ENCODE peak calls at places on chromosomes 4 and X, in four cellular contexts. One of them, this sample, is unnamed.

GRCh38 chrX:24100713-24101112 is 46.0 kb downstream of the EIF2S3 start:
- DNase-seq in NCI-H2081 treated with DMSO at 0.1 percent for 48 hours: no peak
- DNase-seq in Right ventricle myocardium inferior: no peak
- DNase-seq in stimulated activated naive CD8-positive, alpha-beta T cell treated with anti-CD3 and anti-CD28 coated beads, Interleukin-15, amount 100 ng/mL, for 72 hours: no peak
- DNase-seq in this sample: no peak

GRCh38 chrX:69616520-69617203 is 749 bp downstream of the EDA start:
- DNase-seq in NCI-H2081 treated with DMSO at 0.1 percent for 48 hours: no peak
- DNase-seq in Right ventricle myocardium inferior: peak
- DNase-seq in stimulated activated naive CD8-positive, alpha-beta T cell treated with anti-CD3 and anti-CD28 coated beads, Interleukin-15, amount 100 ng/mL, for 72 hours: peak
- DNase-seq in this sample: peak

GRCh38 chr4:32135642-32136041 is 1415.5 kb downstream of the PCDH7 start:
- DNase-seq in NCI-H2081 treated with DMSO at 0.1 percent for 48 hours: no peak
- DNase-seq in Right ventricle myocardium inferior: no peak
- DNase-seq in stimulated activated naive CD8-positive, alpha-beta T cell treated with anti-CD3 and anti-CD28 coated beads, Interleukin-15, amount 100 ng/mL, for 72 hours: no peak
- DNase-seq in this sample: no peak

GRCh38 chr4:38993683-38994082 is 38.5 kb downstream of the TMEM156 start:
- DNase-seq in NCI-H2081 treated with DMSO at 0.1 percent for 48 hours: no peak
- DNase-seq in Right ventricle myocardium inferior: no peak
- DNase-seq in stimulated activated naive CD8-positive, alpha-beta T cell treated with anti-CD3 and anti-CD28 coated beads, Interleukin-15, amount 100 ng/mL, for 72 hours: no peak
- DNase-seq in this sample: no peak

GRCh38 chr4:9898596-9899345 is 117.3 kb downstream of the DRD5 start:
- DNase-seq in NCI-H2081 treated with DMSO at 0.1 percent for 48 hours: no peak
- DNase-seq in Right ventricle myocardium inferior: no peak
- DNase-seq in stimulated activated naive CD8-positive, alpha-beta T cell treated with anti-CD3 and anti-CD28 coated beads, Interleukin-15, amount 100 ng/mL, for 72 hours: no peak
- DNase-seq in this sample: peak

GRCh38 chr4:25158817-25159216 is 1.4 kb downstream of the SEPSECS start:
- DNase-seq in NCI-H2081 treated with DMSO at 0.1 percent for 48 hours: no peak
- DNase-seq in Right ventricle myocardium inferior: no peak
- DNase-seq in stimulated activated naive CD8-positive, alpha-beta T cell treated with anti-CD3 and anti-CD28 coated beads, Interleukin-15, amount 100 ng/mL, for 72 hours: no peak
- DNase-seq in this sample: no peak

GRCh38 chrX:44514272-44514671 is 28.4 kb downstream of the FUNDC1 start:
- DNase-seq in NCI-H2081 treated with DMSO at 0.1 percent for 48 hours: no peak
- DNase-seq in Right ventricle myocardium inferior: no peak
- DNase-seq in stimulated activated naive CD8-positive, alpha-beta T cell treated with anti-CD3 and anti-CD28 coated beads, Interleukin-15, amount 100 ng/mL, for 72 hours: no peak
- DNase-seq in this sample: no peak

GRCh38 chr4:168743576-168743975 is 246.7 kb downstream of the PALLD start:
- DNase-seq in NCI-H2081 treated with DMSO at 0.1 percent for 48 hours: no peak
- DNase-seq in Right ventricle myocardium inferior: no peak
- DNase-seq in stimulated activated naive CD8-positive, alpha-beta T cell treated with anti-CD3 and anti-CD28 coated beads, Interleukin-15, amount 100 ng/mL, for 72 hours: no peak
- DNase-seq in this sample: no peak

GRCh38 chr4:92406488-92406887 is 102.7 kb downstream of the GRID2 start:
- DNase-seq in NCI-H2081 treated with DMSO at 0.1 percent for 48 hours: no peak
- DNase-seq in Right ventricle myocardium inferior: no peak
- DNase-seq in stimulated activated naive CD8-positive, alpha-beta T cell treated with anti-CD3 and anti-CD28 coated beads, Interleukin-15, amount 100 ng/mL, for 72 hours: no peak
- DNase-seq in this sample: no peak

GRCh38 chr4:89511776-89512175 is 204.2 kb upstream of the GPRIN3 start:
- DNase-seq in NCI-H2081 treated with DMSO at 0.1 percent for 48 hours: no peak
- DNase-seq in Right ventricle myocardium inferior: no peak
- DNase-seq in stimulated activated naive CD8-positive, alpha-beta T cell treated with anti-CD3 and anti-CD28 coated beads, Interleukin-15, amount 100 ng/mL, for 72 hours: no peak
- DNase-seq in this sample: no peak

GRCh38 chr4:158553364-158553763 is 31.7 kb downstream of the RXFP1 start:
- DNase-seq in NCI-H2081 treated with DMSO at 0.1 percent for 48 hours: no peak
- DNase-seq in Right ventricle myocardium inferior: no peak
- DNase-seq in stimulated activated naive CD8-positive, alpha-beta T cell treated with anti-CD3 and anti-CD28 coated beads, Interleukin-15, amount 100 ng/mL, for 72 hours: no peak
- DNase-seq in this sample: no peak

GRCh38 chrX:78024349-78025108 is 55.1 kb upstream of the PGAM4 start:
- DNase-seq in NCI-H2081 treated with DMSO at 0.1 percent for 48 hours: no peak
- DNase-seq in Right ventricle myocardium inferior: no peak
- DNase-seq in stimulated activated naive CD8-positive, alpha-beta T cell treated with anti-CD3 and anti-CD28 coated beads, Interleukin-15, amount 100 ng/mL, for 72 hours: peak
- DNase-seq in this sample: peak

GRCh38 chrX:147958316-147958715 is 22.8 kb upstream of the FMR1NB start:
- DNase-seq in NCI-H2081 treated with DMSO at 0.1 percent for 48 hours: no peak
- DNase-seq in Right ventricle myocardium inferior: no peak
- DNase-seq in stimulated activated naive CD8-positive, alpha-beta T cell treated with anti-CD3 and anti-CD28 coated beads, Interleukin-15, amount 100 ng/mL, for 72 hours: no peak
- DNase-seq in this sample: no peak

GRCh38 chr4:151227731-151228130 is 49.2 kb upstream of the PRSS48 start:
- DNase-seq in NCI-H2081 treated with DMSO at 0.1 percent for 48 hours: no peak
- DNase-seq in Right ventricle myocardium inferior: no peak
- DNase-seq in stimulated activated naive CD8-positive, alpha-beta T cell treated with anti-CD3 and anti-CD28 coated beads, Interleukin-15, amount 100 ng/mL, for 72 hours: no peak
- DNase-seq in this sample: peak

GRCh38 chr4:77036206-77036605 is 39.6 kb downstream of the CCNI start:
- DNase-seq in NCI-H2081 treated with DMSO at 0.1 percent for 48 hours: no peak
- DNase-seq in Right ventricle myocardium inferior: no peak
- DNase-seq in stimulated activated naive CD8-positive, alpha-beta T cell treated with anti-CD3 and anti-CD28 coated beads, Interleukin-15, amount 100 ng/mL, for 72 hours: no peak
- DNase-seq in this sample: no peak

GRCh38 chr4:84852081-84852480 is 114.4 kb downstream of the WDFY3 start:
- DNase-seq in NCI-H2081 treated with DMSO at 0.1 percent for 48 hours: no peak
- DNase-seq in Right ventricle myocardium inferior: no peak
- DNase-seq in stimulated activated naive CD8-positive, alpha-beta T cell treated with anti-CD3 and anti-CD28 coated beads, Interleukin-15, amount 100 ng/mL, for 72 hours: no peak
- DNase-seq in this sample: no peak

GRCh38 chr4:173334891-173335754 is 965 bp upstream of the HMGB2 start:
- DNase-seq in NCI-H2081 treated with DMSO at 0.1 percent for 48 hours: peak
- DNase-seq in Right ventricle myocardium inferior: peak
- DNase-seq in stimulated activated naive CD8-positive, alpha-beta T cell treated with anti-CD3 and anti-CD28 coated beads, Interleukin-15, amount 100 ng/mL, for 72 hours: no peak
- DNase-seq in this sample: peak

GRCh38 chr4:148397006-148397673 is 45.1 kb downstream of the NR3C2 start:
- DNase-seq in NCI-H2081 treated with DMSO at 0.1 percent for 48 hours: no peak
- DNase-seq in Right ventricle myocardium inferior: no peak
- DNase-seq in stimulated activated naive CD8-positive, alpha-beta T cell treated with anti-CD3 and anti-CD28 coated beads, Interleukin-15, amount 100 ng/mL, for 72 hours: no peak
- DNase-seq in this sample: no peak

GRCh38 chr4:147707892-147708672 is 23.8 kb upstream of the ARHGAP10 start:
- DNase-seq in NCI-H2081 treated with DMSO at 0.1 percent for 48 hours: no peak
- DNase-seq in Right ventricle myocardium inferior: no peak
- DNase-seq in stimulated activated naive CD8-positive, alpha-beta T cell treated with anti-CD3 and anti-CD28 coated beads, Interleukin-15, amount 100 ng/mL, for 72 hours: peak
- DNase-seq in this sample: peak

GRCh38 chrX:77966361-77966760 is 3.1 kb downstream of the PGAM4 start:
- DNase-seq in NCI-H2081 treated with DMSO at 0.1 percent for 48 hours: no peak
- DNase-seq in Right ventricle myocardium inferior: no peak
- DNase-seq in stimulated activated naive CD8-positive, alpha-beta T cell treated with anti-CD3 and anti-CD28 coated beads, Interleukin-15, amount 100 ng/mL, for 72 hours: no peak
- DNase-seq in this sample: no peak

GRCh38 chrX:65034641-65035450 is 58.6 kb upstream of the ZC4H2 start:
- DNase-seq in NCI-H2081 treated with DMSO at 0.1 percent for 48 hours: no peak
- DNase-seq in Right ventricle myocardium inferior: peak
- DNase-seq in stimulated activated naive CD8-positive, alpha-beta T cell treated with anti-CD3 and anti-CD28 coated beads, Interleukin-15, amount 100 ng/mL, for 72 hours: peak
- DNase-seq in this sample: peak

GRCh38 chr4:56372774-56373173 is 14.5 kb downstream of the AASDH start:
- DNase-seq in NCI-H2081 treated with DMSO at 0.1 percent for 48 hours: no peak
- DNase-seq in Right ventricle myocardium inferior: no peak
- DNase-seq in stimulated activated naive CD8-positive, alpha-beta T cell treated with anti-CD3 and anti-CD28 coated beads, Interleukin-15, amount 100 ng/mL, for 72 hours: no peak
- DNase-seq in this sample: no peak

GRCh38 chr4:7190668-7191545 is 1.4 kb upstream of the SORCS2 start:
- DNase-seq in NCI-H2081 treated with DMSO at 0.1 percent for 48 hours: no peak
- DNase-seq in Right ventricle myocardium inferior: no peak
- DNase-seq in stimulated activated naive CD8-positive, alpha-beta T cell treated with anti-CD3 and anti-CD28 coated beads, Interleukin-15, amount 100 ng/mL, for 72 hours: no peak
- DNase-seq in this sample: no peak

GRCh38 chr4:109967798-109968520 is 55.3 kb downstream of the EGF start:
- DNase-seq in NCI-H2081 treated with DMSO at 0.1 percent for 48 hours: no peak
- DNase-seq in Right ventricle myocardium inferior: no peak
- DNase-seq in stimulated activated naive CD8-positive, alpha-beta T cell treated with anti-CD3 and anti-CD28 coated beads, Interleukin-15, amount 100 ng/mL, for 72 hours: no peak
- DNase-seq in this sample: no peak

GRCh38 chrX:150887906-150888465 is 10.5 kb downstream of the CD99L2 start:
- DNase-seq in NCI-H2081 treated with DMSO at 0.1 percent for 48 hours: no peak
- DNase-seq in Right ventricle myocardium inferior: no peak
- DNase-seq in stimulated activated naive CD8-positive, alpha-beta T cell treated with anti-CD3 and anti-CD28 coated beads, Interleukin-15, amount 100 ng/mL, for 72 hours: no peak
- DNase-seq in this sample: no peak

GRCh38 chrX:56232221-56233082 is at the start of gene KLF8:
- DNase-seq in NCI-H2081 treated with DMSO at 0.1 percent for 48 hours: no peak
- DNase-seq in Right ventricle myocardium inferior: peak
- DNase-seq in stimulated activated naive CD8-positive, alpha-beta T cell treated with anti-CD3 and anti-CD28 coated beads, Interleukin-15, amount 100 ng/mL, for 72 hours: peak
- DNase-seq in this sample: peak

GRCh38 chrX:119237526-119238035 is 1.5 kb downstream of the PGRMC1 start:
- DNase-seq in NCI-H2081 treated with DMSO at 0.1 percent for 48 hours: no peak
- DNase-seq in Right ventricle myocardium inferior: no peak
- DNase-seq in stimulated activated naive CD8-positive, alpha-beta T cell treated with anti-CD3 and anti-CD28 coated beads, Interleukin-15, amount 100 ng/mL, for 72 hours: no peak
- DNase-seq in this sample: no peak

GRCh38 chr4:79574741-79575451 is 166.9 kb upstream of the GK2 start:
- DNase-seq in NCI-H2081 treated with DMSO at 0.1 percent for 48 hours: no peak
- DNase-seq in Right ventricle myocardium inferior: no peak
- DNase-seq in stimulated activated naive CD8-positive, alpha-beta T cell treated with anti-CD3 and anti-CD28 coated beads, Interleukin-15, amount 100 ng/mL, for 72 hours: no peak
- DNase-seq in this sample: no peak

GRCh38 chr4:75542824-75543223 is 13.0 kb upstream of the ODAPH start:
- DNase-seq in NCI-H2081 treated with DMSO at 0.1 percent for 48 hours: no peak
- DNase-seq in Right ventricle myocardium inferior: no peak
- DNase-seq in stimulated activated naive CD8-positive, alpha-beta T cell treated with anti-CD3 and anti-CD28 coated beads, Interleukin-15, amount 100 ng/mL, for 72 hours: no peak
- DNase-seq in this sample: no peak

GRCh38 chrX:2242980-2243379 is 257.8 kb downstream of the DHRSX start:
- DNase-seq in NCI-H2081 treated with DMSO at 0.1 percent for 48 hours: no peak
- DNase-seq in Right ventricle myocardium inferior: no peak
- DNase-seq in stimulated activated naive CD8-positive, alpha-beta T cell treated with anti-CD3 and anti-CD28 coated beads, Interleukin-15, amount 100 ng/mL, for 72 hours: no peak
- DNase-seq in this sample: no peak

GRCh38 chr4:153276966-153277365 is 67.5 kb upstream of the MND1 start:
- DNase-seq in NCI-H2081 treated with DMSO at 0.1 percent for 48 hours: no peak
- DNase-seq in Right ventricle myocardium inferior: no peak
- DNase-seq in stimulated activated naive CD8-positive, alpha-beta T cell treated with anti-CD3 and anti-CD28 coated beads, Interleukin-15, amount 100 ng/mL, for 72 hours: no peak
- DNase-seq in this sample: peak

GRCh38 chr4:162921178-162921785 is 245.4 kb downstream of the NAF1 start:
- DNase-seq in NCI-H2081 treated with DMSO at 0.1 percent for 48 hours: no peak
- DNase-seq in Right ventricle myocardium inferior: no peak
- DNase-seq in stimulated activated naive CD8-positive, alpha-beta T cell treated with anti-CD3 and anti-CD28 coated beads, Interleukin-15, amount 100 ng/mL, for 72 hours: no peak
- DNase-seq in this sample: no peak

GRCh38 chrX:19046343-19047215 is 62.7 kb upstream of the PHKA2 start:
- DNase-seq in NCI-H2081 treated with DMSO at 0.1 percent for 48 hours: no peak
- DNase-seq in Right ventricle myocardium inferior: no peak
- DNase-seq in stimulated activated naive CD8-positive, alpha-beta T cell treated with anti-CD3 and anti-CD28 coated beads, Interleukin-15, amount 100 ng/mL, for 72 hours: no peak
- DNase-seq in this sample: no peak